ENCODE peak calls at places on chromosomes 2 and 18, in four cellular contexts. One of them, this sample, is unnamed.

GRCh38 chr18:31581498-31582197 is 10.0 kb upstream of the TTR start:
- DNase-seq in CD8-positive, alpha-beta T cell: no peak
- DNase-seq in left lung: no peak
- DNase-seq in psoas muscle: no peak
- DNase-seq in this sample: no peak

GRCh38 chr2:20972110-20972509 is 71.8 kb downstream of the APOB start:
- DNase-seq in psoas muscle: no peak
- DNase-seq in CD8-positive, alpha-beta T cell: no peak
- DNase-seq in left lung: no peak
- DNase-seq in this sample: no peak

GRCh38 chr2:216130346-216130951 is 21.3 kb downstream of the XRCC5 start:
- DNase-seq in left lung: no peak
- DNase-seq in psoas muscle: no peak
- DNase-seq in CD8-positive, alpha-beta T cell: no peak
- DNase-seq in this sample: no peak

GRCh38 chr2:201674794-201675193 is 23.6 kb downstream of the MPP4 start:
- DNase-seq in psoas muscle: no peak
- DNase-seq in left lung: no peak
- DNase-seq in CD8-positive, alpha-beta T cell: no peak
- DNase-seq in this sample: no peak

GRCh38 chr2:57621984-57622383 is 424.6 kb upstream of the VRK2 start:
- DNase-seq in psoas muscle: no peak
- DNase-seq in left lung: no peak
- DNase-seq in CD8-positive, alpha-beta T cell: no peak
- DNase-seq in this sample: no peak

GRCh38 chr18:7038330-7038846 is 79.2 kb downstream of the LAMA1 start:
- DNase-seq in CD8-positive, alpha-beta T cell: no peak
- DNase-seq in left lung: peak
- DNase-seq in psoas muscle: peak
- DNase-seq in this sample: no peak

GRCh38 chr2:150234787-150235512 is 252.5 kb downstream of the RND3 start:
- DNase-seq in psoas muscle: no peak
- DNase-seq in left lung: no peak
- DNase-seq in CD8-positive, alpha-beta T cell: no peak
- DNase-seq in this sample: no peak

GRCh38 chr2:73997813-73998212 is 13.1 kb downstream of the TET3 start:
- DNase-seq in psoas muscle: no peak
- DNase-seq in left lung: no peak
- DNase-seq in CD8-positive, alpha-beta T cell: no peak
- DNase-seq in this sample: no peak

GRCh38 chr2:168730391-168730790 is 72.0 kb upstream of the NOSTRIN start:
- DNase-seq in CD8-positive, alpha-beta T cell: no peak
- DNase-seq in left lung: no peak
- DNase-seq in psoas muscle: no peak
- DNase-seq in this sample: no peak

GRCh38 chr2:70085711-70086277 is 1.5 kb upstream of the PCBP1 start:
- DNase-seq in CD8-positive, alpha-beta T cell: no peak
- DNase-seq in left lung: no peak
- DNase-seq in psoas muscle: no peak
- DNase-seq in this sample: no peak

GRCh38 chr2:46305177-46305576 is 8.0 kb downstream of the EPAS1 start:
- DNase-seq in psoas muscle: no peak
- DNase-seq in left lung: no peak
- DNase-seq in CD8-positive, alpha-beta T cell: no peak
- DNase-seq in this sample: no peak

GRCh38 chr2:46306988-46307655 is 9.9 kb downstream of the EPAS1 start:
- DNase-seq in left lung: no peak
- DNase-seq in CD8-positive, alpha-beta T cell: no peak
- DNase-seq in psoas muscle: no peak
- DNase-seq in this sample: no peak

GRCh38 chr2:46304635-46305034 is 7.4 kb downstream of the EPAS1 start:
- DNase-seq in psoas muscle: no peak
- DNase-seq in CD8-positive, alpha-beta T cell: no peak
- DNase-seq in left lung: no peak
- DNase-seq in this sample: no peak

GRCh38 chr2:46305767-46306166 is 8.6 kb downstream of the EPAS1 start:
- DNase-seq in left lung: no peak
- DNase-seq in CD8-positive, alpha-beta T cell: no peak
- DNase-seq in psoas muscle: no peak
- DNase-seq in this sample: no peak

DNA sequence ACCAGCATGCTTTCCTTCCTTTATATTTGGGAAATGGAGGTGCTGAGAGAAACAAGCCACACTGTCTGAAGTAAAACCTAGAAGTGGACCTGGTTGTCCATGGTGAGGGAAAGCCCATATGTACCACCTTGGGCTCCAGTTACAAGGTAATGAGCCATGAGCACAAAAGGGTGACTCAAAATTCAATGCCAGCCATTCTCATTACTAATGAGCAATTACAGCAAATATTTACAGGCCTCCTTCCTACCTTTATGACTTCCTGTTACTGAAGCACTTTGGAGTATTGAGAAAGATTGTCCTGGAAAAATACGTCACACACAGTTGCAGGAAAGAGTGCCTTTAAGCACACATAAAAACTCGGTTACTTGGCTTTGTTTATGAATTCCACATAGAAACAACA is 9.1 kb downstream of the EPAS1 start:
- DNase-seq in left lung: no peak
- DNase-seq in CD8-positive, alpha-beta T cell: no peak
- DNase-seq in psoas muscle: no peak
- DNase-seq in this sample: no peak
- H3K27ac ChIP-seq in left lung: peak
- H3K27ac ChIP-seq in CD8-positive, alpha-beta T cell: no peak
- H3K27ac ChIP-seq in psoas muscle: peak
- H3K27ac ChIP-seq in this sample: no peak

DNA sequence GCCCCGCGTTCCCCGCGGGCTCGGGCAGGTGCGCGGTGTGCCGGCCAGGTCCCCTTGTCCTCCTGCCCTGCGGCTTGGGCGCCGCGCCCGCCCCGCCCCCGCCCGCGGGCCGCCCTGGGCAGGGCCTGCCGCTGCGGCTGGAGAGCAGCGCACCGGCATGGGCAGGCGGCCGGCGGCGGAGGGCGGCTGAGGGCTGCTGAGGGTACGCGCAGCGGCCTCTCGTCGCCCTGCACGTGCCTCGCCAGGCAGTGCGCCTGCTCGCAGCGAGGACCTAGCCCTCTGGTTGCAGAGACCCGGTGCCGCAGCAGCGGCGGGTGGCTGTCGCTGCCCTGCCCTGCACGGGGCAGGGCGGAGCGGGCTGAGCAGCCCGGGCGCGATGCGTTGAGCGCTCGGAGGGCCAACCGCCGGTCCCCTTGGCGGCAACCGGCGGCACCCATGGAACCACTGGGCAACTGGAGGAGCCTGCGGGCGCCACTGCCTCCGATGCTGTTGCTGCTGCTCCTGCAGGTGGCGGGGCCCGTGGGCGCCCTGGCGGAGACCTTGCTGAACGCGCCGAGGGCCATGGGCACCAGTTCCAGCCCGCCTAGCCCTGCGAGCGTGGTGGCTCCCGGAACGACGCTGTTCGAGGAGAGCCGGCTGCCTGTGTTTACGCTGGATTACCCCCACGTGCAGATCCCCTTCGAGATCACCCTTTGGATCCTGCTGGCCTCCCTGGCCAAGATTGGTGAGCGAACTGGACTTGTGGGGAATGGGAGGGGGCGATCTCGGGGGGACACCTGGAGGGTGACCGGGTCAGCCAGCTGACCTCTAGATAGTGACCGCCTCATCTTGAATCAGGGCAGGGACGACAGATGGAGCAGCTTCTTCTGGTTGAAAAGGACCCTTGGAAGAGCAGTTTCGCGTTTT is at the start of gene SLC9A2:
- DNase-seq in left lung: peak
- DNase-seq in CD8-positive, alpha-beta T cell: no peak
- DNase-seq in psoas muscle: peak
- DNase-seq in this sample: no peak
- H3K27ac ChIP-seq in left lung: no peak
- H3K27ac ChIP-seq in CD8-positive, alpha-beta T cell: no peak
- H3K27ac ChIP-seq in psoas muscle: peak
- H3K27ac ChIP-seq in this sample: no peak

DNA sequence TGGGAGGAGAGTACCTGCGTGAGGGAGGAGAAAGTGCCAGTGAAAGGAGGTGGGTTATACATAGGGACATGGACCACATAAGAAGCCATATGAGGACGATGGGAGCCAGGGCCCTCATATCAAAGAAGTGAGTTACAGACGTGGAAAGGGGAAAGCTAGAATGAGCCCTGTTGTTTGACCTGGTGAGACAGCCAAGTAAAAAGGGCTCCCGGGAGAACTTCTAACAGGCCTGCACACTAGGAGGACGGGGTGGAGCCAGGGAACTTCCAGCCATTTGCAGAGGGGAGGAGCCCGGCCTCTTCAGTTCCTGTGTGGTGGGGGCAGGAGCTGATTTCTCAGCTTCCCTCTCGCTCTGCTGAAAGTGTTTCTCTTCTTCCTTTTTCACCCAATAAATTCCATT is 84.1 kb upstream of the SLC66A3 start:
- DNase-seq in CD8-positive, alpha-beta T cell: no peak
- DNase-seq in psoas muscle: no peak
- DNase-seq in left lung: no peak
- DNase-seq in this sample: no peak
- H3K27ac ChIP-seq in CD8-positive, alpha-beta T cell: no peak
- H3K27ac ChIP-seq in psoas muscle: no peak
- H3K27ac ChIP-seq in left lung: no peak
- H3K27ac ChIP-seq in this sample: no peak

GRCh38 chr2:85976106-85976920 is 87.5 kb upstream of the ST3GAL5 start:
- DNase-seq in CD8-positive, alpha-beta T cell: no peak
- DNase-seq in psoas muscle: no peak
- DNase-seq in left lung: no peak
- DNase-seq in this sample: no peak
- H3K27ac ChIP-seq in CD8-positive, alpha-beta T cell: no peak
- H3K27ac ChIP-seq in psoas muscle: no peak
- H3K27ac ChIP-seq in left lung: no peak
- H3K27ac ChIP-seq in this sample: no peak

This sample was measured in caudate nucleus.